ENCODE peak calls at places on chromosomes 7 and 10, in seven cellular contexts. I is IMR-90, E is HepG2, F is type B pancreatic cell, R is MCF 10A, T is A673, A is right atrium auricular region. L is an unnamed sample.

GRCh38 chr7:142125576-142125975 is 14.1 kb downstream of the MGAM2 start:
- DNase-seq in T (no peak), A (no peak), R (no peak), F (no peak), E (no peak), I (no peak), L (no peak)

GRCh38 chr10:23158370-23158769 is 33.7 kb upstream of the PTF1A start:
- DNase-seq in F (no peak), A (no peak), T (peak), I (peak), R (peak), E (peak), L (peak)

GRCh38 chr7:40782836-40783235 is 648.0 kb downstream of the SUGCT start:
- DNase-seq in T (no peak), I (peak), F (no peak), E (no peak), A (no peak), R (no peak), L (no peak)

GRCh38 chr10:72831696-72832355 is 61.7 kb upstream of the OIT3 start:
- DNase-seq in R (no peak), F (no peak), T (no peak), E (no peak), I (peak), A (no peak), L (peak)

GRCh38 chr10:17655567-17656146 is 11.7 kb downstream of the STAM start:
- DNase-seq in F (no peak), A (no peak), I (no peak), R (peak), T (no peak), E (peak), L (peak)

GRCh38 chr10:52967806-52968795 is 195.5 kb upstream of the MBL2 start:
- DNase-seq in I (no peak), T (no peak), E (peak), R (no peak), A (no peak), F (no peak), L (no peak)

GRCh38 chr7:75654855-75655254 is 83.9 kb downstream of the HIP1 start:
- DNase-seq in T (no peak), A (no peak), E (no peak), I (no peak), R (no peak), F (no peak), L (no peak)

GRCh38 chr10:64555609-64556008 is 1034.4 kb downstream of the REEP3 start:
- DNase-seq in T (no peak), E (no peak), R (no peak), F (no peak), A (no peak), I (no peak), L (no peak)

GRCh38 chr10:5292196-5292735 is 72.5 kb upstream of the UCN3 start:
- DNase-seq in F (no peak), A (no peak), E (no peak), R (peak), I (no peak), T (peak), L (no peak)

GRCh38 chr10:1151071-1152033 is 95.2 kb downstream of the WDR37 start:
- DNase-seq in E (no peak), A (peak), T (no peak), I (peak), R (peak), F (no peak), L (no peak)

GRCh38 chr10:49534670-49535381 is 4.1 kb downstream of the ERCC6 start:
- DNase-seq in A (no peak), E (no peak), F (no peak), T (no peak), I (peak), R (peak), L (peak)

GRCh38 chr7:104096683-104097082 is 107.2 kb upstream of the RELN start:
- DNase-seq in F (no peak), A (no peak), T (peak), R (peak), E (peak), I (peak), L (peak)

GRCh38 chr7:43037531-43037930 is 74.9 kb upstream of the HECW1 start:
- DNase-seq in F (no peak), T (no peak), E (no peak), R (no peak), I (no peak), A (no peak), L (no peak)

GRCh38 chr7:92813390-92814024 is 22.9 kb downstream of the CDK6 start:
- DNase-seq in F (no peak), T (no peak), I (peak), A (no peak), E (no peak), R (no peak), L (peak)

GRCh38 chr7:101859411-101860106 is 42.1 kb downstream of the CUX1 start:
- DNase-seq in E (no peak), A (no peak), F (no peak), T (no peak), I (no peak), R (no peak), L (peak)

GRCh38 chr10:9868499-9868898 is 1149.2 kb upstream of the CELF2 start:
- DNase-seq in F (no peak), E (no peak), A (no peak), I (no peak), T (no peak), R (no peak), L (no peak)

GRCh38 chr10:103921750-103922195 is 3.8 kb upstream of the STN1 start:
- DNase-seq in T (peak), I (peak), E (peak), R (no peak), A (no peak), F (no peak), L (peak)

GRCh38 chr10:73159038-73159648 is 8.7 kb downstream of the ECD start:
- DNase-seq in I (peak), A (peak), E (peak), F (no peak), R (peak), T (peak), L (peak)

GRCh38 chr10:71337219-71337625 is 18.2 kb downstream of the SLC29A3 start:
- DNase-seq in E (no peak), R (no peak), A (no peak), I (no peak), T (no peak), F (no peak), L (no peak)

GRCh38 chr7:133770863-133771492 is 356.2 kb upstream of the LRGUK start:
- DNase-seq in I (peak), F (no peak), E (peak), T (no peak), R (peak), A (no peak), L (no peak)

GRCh38 chr7:29053105-29053872 is 93.0 kb downstream of the CPVL start:
- DNase-seq in I (no peak), F (no peak), T (no peak), A (no peak), R (no peak), E (no peak), L (no peak)

GRCh38 chr7:74297516-74298233 is 8.5 kb downstream of the CLIP2 start:
- DNase-seq in F (no peak), R (no peak), T (no peak), E (no peak), I (no peak), A (no peak), L (no peak)

GRCh38 chr7:45579386-45579785 is 5.2 kb downstream of the ADCY1 start:
- DNase-seq in A (no peak), R (no peak), F (no peak), E (no peak), I (no peak), T (no peak), L (no peak)

GRCh38 chr7:19916011-19916410 is 142.6 kb upstream of the TMEM196 start:
- DNase-seq in A (no peak), F (no peak), R (peak), E (no peak), T (no peak), I (no peak), L (no peak)

GRCh38 chr7:92765725-92766124 is 70.6 kb downstream of the CDK6 start:
- DNase-seq in I (peak), T (no peak), F (no peak), R (peak), A (no peak), E (no peak), L (peak)

GRCh38 chr10:129365767-129366400 is 101.2 kb upstream of the MGMT start:
- DNase-seq in F (no peak), T (peak), R (peak), I (no peak), A (peak), E (no peak), L (no peak)

GRCh38 chr7:83749495-83749894 is 100.6 kb upstream of the SEMA3E start:
- DNase-seq in R (no peak), A (no peak), E (no peak), T (no peak), I (no peak), F (no peak), L (no peak)

GRCh38 chr7:68324621-68325020 is 1273.7 kb upstream of the AUTS2 start:
- DNase-seq in E (no peak), T (no peak), A (no peak), F (no peak), I (no peak), R (no peak), L (no peak)

GRCh38 chr10:100743626-100744135 is 1.7 kb upstream of the PAX2 start:
- DNase-seq in A (peak), F (no peak), T (peak), E (peak), R (peak), I (peak), L (peak)

GRCh38 chr7:132030883-132031282 is 474.5 kb upstream of the PODXL start:
- DNase-seq in E (no peak), I (no peak), R (no peak), A (no peak), F (no peak), T (no peak), L (no peak)

GRCh38 chr7:95006010-95006409 is 98.6 kb downstream of the PPP1R9A start:
- DNase-seq in F (no peak), A (no peak), E (no peak), I (no peak), T (no peak), R (no peak), L (no peak)

GRCh38 chr7:54964136-54964535 is 54.7 kb upstream of the EGFR start:
- DNase-seq in R (peak), T (no peak), F (no peak), E (no peak), A (no peak), I (no peak), L (no peak)

GRCh38 chr10:955820-956217 is 24.3 kb upstream of the LARP4B start:
- DNase-seq in R (no peak), I (no peak), A (no peak), T (no peak), E (no peak), F (no peak), L (no peak)

GRCh38 chr10:44966816-44967509 is 7.4 kb downstream of the RASSF4 start:
- DNase-seq in E (no peak), F (no peak), T (no peak), A (peak), R (no peak), I (no peak), L (no peak)

GRCh38 chr10:15232279-15232678 is 63.8 kb upstream of the NMT2 start:
- DNase-seq in F (no peak), E (no peak), A (no peak), R (no peak), T (no peak), I (no peak), L (no peak)

GRCh38 chr7:25179771-25180591 is 48.3 kb downstream of the NPVF start:
- DNase-seq in A (peak), F (peak), T (peak), I (peak), E (peak), R (peak), L (peak)

GRCh38 chr7:25179325-25179724 is 49.0 kb downstream of the NPVF start:
- DNase-seq in R (no peak), T (no peak), I (no peak), E (no peak), F (no peak), A (no peak), L (no peak)

GRCh38 chr7:25181537-25181936 is 46.7 kb downstream of the NPVF start:
- DNase-seq in F (no peak), I (no peak), R (no peak), T (no peak), A (no peak), E (no peak), L (no peak)

GRCh38 chr7:25180592-25180923 is 47.7 kb downstream of the NPVF start:
- DNase-seq in T (no peak), I (no peak), A (no peak), F (no peak), R (no peak), E (no peak), L (no peak)

DNA sequence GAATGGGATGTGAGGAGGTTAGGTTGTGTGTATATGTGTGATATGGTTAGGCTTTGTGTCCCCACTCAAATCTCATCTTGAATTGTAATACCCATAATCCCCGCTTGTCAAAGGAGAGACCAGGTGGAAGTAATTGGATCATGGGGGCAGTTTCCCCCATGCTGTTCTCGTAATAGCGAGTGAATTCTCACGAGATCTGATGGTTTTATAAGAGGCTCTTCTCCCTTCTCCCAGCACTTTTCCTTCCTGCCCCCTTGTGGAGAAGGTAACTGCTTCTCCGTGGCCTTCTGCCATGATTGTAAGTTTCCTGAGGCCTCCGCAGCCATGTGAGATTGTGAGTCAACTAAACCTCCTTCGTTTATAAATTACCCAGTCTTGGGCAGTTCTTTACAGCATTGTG is 47.3 kb downstream of the NPVF start:
- DNase-seq in I (no peak), E (no peak), A (no peak), R (no peak), T (peak), F (no peak), L (no peak)
- TF ChIP-seq CTCF in I (no peak), E (no peak), A (no peak), R (no peak), T (peak), F (no peak), L (no peak)

DNA sequence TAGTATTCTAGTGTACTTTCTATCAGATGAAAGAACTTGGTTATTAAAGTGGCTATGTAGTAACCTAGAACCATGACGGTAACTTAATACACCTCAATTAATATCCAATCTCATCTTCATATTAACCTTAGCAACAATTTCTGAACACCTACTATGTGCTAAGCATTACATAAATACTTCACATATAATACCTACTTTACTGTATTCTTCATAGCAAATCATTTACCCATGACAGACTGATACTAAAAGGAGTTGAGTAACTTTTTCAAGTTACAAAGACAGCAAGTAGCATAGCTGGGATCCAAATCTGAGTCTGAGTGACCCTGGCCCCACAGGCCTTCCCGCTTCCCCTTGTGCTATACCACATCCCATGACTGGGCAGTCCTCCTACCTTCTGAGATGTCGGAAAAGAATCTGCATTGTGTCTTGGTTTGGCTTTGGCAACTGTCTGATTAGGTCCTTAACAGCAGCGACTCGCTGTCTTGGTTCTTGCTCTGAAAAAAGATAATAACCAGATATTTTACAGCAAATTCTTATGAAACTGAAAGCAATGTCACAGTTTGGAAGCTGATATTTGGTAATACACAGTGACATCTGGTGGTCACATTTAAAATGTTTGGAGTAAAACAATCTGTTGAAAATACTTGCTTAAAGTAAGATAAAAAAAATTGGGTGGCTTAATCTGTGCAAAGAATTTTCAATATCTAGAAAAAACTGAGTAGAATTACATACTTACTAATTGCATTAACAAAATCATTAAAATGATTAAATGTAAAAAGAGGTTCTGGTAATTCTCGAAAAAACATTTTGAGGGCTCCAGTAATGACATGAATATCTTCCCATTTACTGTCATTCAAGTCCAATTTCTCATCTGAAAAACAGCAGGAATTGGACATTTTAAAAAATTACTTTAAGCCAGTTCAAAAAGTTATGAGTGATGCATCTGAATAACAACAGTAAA is 120.1 kb downstream of the ARHGAP12 start:
- DNase-seq in F (no peak), R (peak), I (peak), T (peak), E (peak), A (peak), L (peak)
- TF ChIP-seq CTCF in F (peak), R (peak), I (peak), T (peak), E (peak), A (peak), L (peak)

DNA sequence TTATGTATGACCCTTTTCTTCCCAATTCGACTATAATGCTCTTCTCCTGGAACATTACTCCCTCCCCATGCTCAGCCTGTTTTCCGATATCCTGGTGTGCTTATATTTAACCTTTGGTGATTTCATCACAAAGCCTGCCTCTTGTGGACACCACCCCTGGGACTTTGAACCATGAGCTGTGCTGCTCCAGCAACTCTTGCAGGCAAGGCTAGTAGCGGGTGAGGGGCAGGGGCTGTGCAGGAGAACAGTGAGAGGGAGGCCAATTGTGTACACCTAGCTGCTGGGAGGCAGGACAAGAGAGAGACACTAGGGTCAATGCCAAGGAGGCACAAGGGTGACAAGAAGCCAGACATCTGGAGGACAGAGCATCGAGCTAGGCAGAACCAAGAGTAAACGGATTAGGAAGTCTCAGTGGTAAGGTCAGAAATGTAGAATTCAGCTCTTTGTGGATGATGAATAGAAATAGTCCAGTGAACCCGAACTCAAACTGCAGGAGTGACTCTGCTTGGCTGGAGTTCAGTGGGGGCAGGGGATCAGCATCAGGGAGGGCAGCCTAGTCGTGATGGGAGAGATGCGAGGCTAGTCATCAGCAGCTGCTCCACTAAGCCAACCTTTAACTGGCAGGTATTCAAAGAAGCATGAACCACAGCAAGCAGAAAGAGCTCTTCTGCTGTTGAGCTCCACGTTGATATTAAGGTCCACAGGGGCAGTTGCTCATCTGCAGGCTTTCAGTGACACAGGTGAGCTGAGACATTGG is 31.0 kb upstream of the MKI67 start:
- DNase-seq in I (no peak), A (peak), R (no peak), F (no peak), T (no peak), E (peak), L (no peak)
- TF ChIP-seq CTCF in I (no peak), A (no peak), R (no peak), F (no peak), T (no peak), E (peak), L (no peak)

GRCh38 chr7:89771003-89771636 is 383.1 kb upstream of the STEAP1 start:
- DNase-seq in T (no peak), E (no peak), R (no peak), I (no peak), A (no peak), F (no peak), L (no peak)
- TF ChIP-seq CTCF in T (no peak), E (no peak), R (no peak), I (no peak), A (peak), F (peak), L (no peak)

DNA sequence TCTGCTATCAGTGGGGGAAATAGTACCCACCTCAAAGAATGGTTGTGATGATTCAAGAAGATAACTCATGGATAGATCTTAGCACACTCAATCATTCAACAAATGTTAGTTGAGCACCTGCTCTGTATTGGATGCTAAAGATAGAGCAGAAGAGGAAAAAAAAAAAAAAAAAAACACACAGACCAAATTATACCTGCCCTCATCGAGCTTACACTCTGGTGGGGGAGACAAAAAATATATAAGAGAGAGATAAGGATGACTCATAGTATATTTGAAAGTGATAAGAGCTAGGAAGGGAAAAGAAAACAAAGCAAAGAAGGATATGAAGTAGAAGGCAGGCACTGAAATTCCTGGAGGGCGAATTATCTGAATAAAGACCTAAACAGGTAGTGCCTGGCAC is 258.5 kb downstream of the SFMBT2 start:
- DNase-seq in I (no peak), R (no peak), F (no peak), E (no peak), A (no peak), T (no peak), L (no peak)
- TF ChIP-seq CTCF in I (no peak), R (no peak), F (no peak), E (no peak), A (no peak), T (no peak), L (no peak)

GRCh38 chr7:26553128-26553527 is 261.5 kb downstream of the SNX10 start:
- DNase-seq in A (no peak), T (no peak), R (no peak), E (no peak), F (no peak), I (no peak), L (no peak)

GRCh38 chr7:26550492-26550891 is 258.8 kb downstream of the SNX10 start:
- DNase-seq in E (no peak), T (no peak), R (no peak), F (no peak), A (no peak), I (no peak), L (no peak)

GRCh38 chr7:26551740-26552139 is 260.1 kb downstream of the SNX10 start:
- DNase-seq in R (no peak), F (no peak), I (no peak), T (no peak), E (no peak), A (no peak), L (no peak)

GRCh38 chr7:26547156-26547555 is 255.5 kb downstream of the SNX10 start:
- DNase-seq in R (no peak), T (no peak), A (no peak), I (no peak), F (no peak), E (no peak), L (no peak)

GRCh38 chr7:26549281-26549943 is 257.8 kb downstream of the SNX10 start:
- DNase-seq in E (no peak), F (no peak), I (no peak), T (no peak), R (peak), A (no peak), L (no peak)
- TF ChIP-seq CTCF in E (peak), F (no peak), I (no peak), T (no peak), R (no peak), A (no peak), L (no peak)

L was measured in fibroblast of villous mesenchyme.